ENCODE peak calls at places on chromosomes 12 and 14, in ten cellular contexts. V is mesenchymal stem cell, I is astrocyte of the cerebellum, G is stomach, P is cardiac fibroblast, J is Caco-2, Z is PC-3, C is left lung, W is fibroblast of mammary gland, Y is colonic mucosa. K is an unnamed sample.

GRCh38 chr12:71552728-71553501 is 110.7 kb downstream of the ZFC3H1 start:
- DNase-seq in P (no peak), Z (no peak), G (no peak), C (no peak), V (no peak), J (no peak), W (no peak), I (no peak), Y (no peak), K (no peak)

GRCh38 chr12:65818454-65819382 is 5.6 kb upstream of the HMGA2 start:
- DNase-seq in P (no peak), V (no peak), J (no peak), Y (no peak), I (no peak), W (no peak), Z (peak), C (no peak), G (no peak), K (no peak)

GRCh38 chr14:99191663-99192621 is 80.1 kb downstream of the BCL11B start:
- DNase-seq in V (no peak), I (peak), P (peak), Z (peak), W (peak), G (peak), C (peak), J (no peak), Y (peak), K (peak)

GRCh38 chr12:21972055-21972454 is 30.8 kb upstream of the ABCC9 start:
- DNase-seq in P (no peak), V (no peak), W (no peak), C (no peak), G (no peak), Z (no peak), I (no peak), Y (no peak), J (no peak), K (no peak)

GRCh38 chr12:41254546-41254945 is 66.4 kb downstream of the PDZRN4 start:
- DNase-seq in C (no peak), G (no peak), J (no peak), Z (no peak), Y (no peak), I (no peak), V (peak), W (peak), P (no peak), K (no peak)

GRCh38 chr12:49201595-49202295 is 12.9 kb upstream of the TUBA1A start:
- DNase-seq in W (peak), V (peak), P (peak), I (no peak), Z (peak), C (no peak), J (no peak), G (no peak), Y (no peak), K (peak)

GRCh38 chr12:2413999-2414792 is 361.4 kb downstream of the CACNA1C start:
- DNase-seq in Y (no peak), C (no peak), I (no peak), W (no peak), V (no peak), G (no peak), Z (no peak), J (no peak), P (no peak), K (no peak)

GRCh38 chr12:95615735-95616134 is 64.5 kb upstream of the USP44 start:
- DNase-seq in G (no peak), I (no peak), W (no peak), Y (no peak), V (no peak), J (no peak), Z (peak), P (peak), C (no peak), K (no peak)

GRCh38 chr12:124917135-124917840 is 2.8 kb upstream of the UBC start:
- DNase-seq in G (peak), Z (peak), C (peak), J (peak), V (peak), W (peak), Y (peak), I (peak), P (peak), K (peak)

GRCh38 chr12:57771873-57772428 is at the start of gene METTL1:
- DNase-seq in I (peak), P (peak), C (peak), W (peak), G (peak), Y (peak), V (peak), J (peak), Z (peak), K (peak)

GRCh38 chr12:24851816-24852337 is 97.0 kb downstream of the BCAT1 start:
- DNase-seq in Z (no peak), W (no peak), C (no peak), P (no peak), I (no peak), Y (no peak), V (no peak), J (no peak), G (no peak), K (no peak)

GRCh38 chr14:87066221-87066817 is 926.7 kb downstream of the GALC start:
- DNase-seq in V (peak), Z (peak), W (peak), J (peak), G (no peak), I (no peak), P (peak), Y (no peak), C (no peak), K (no peak)

GRCh38 chr14:78904094-78904493 is 733.9 kb downstream of the NRXN3 start:
- DNase-seq in C (no peak), V (no peak), Z (peak), W (no peak), P (no peak), J (no peak), I (no peak), Y (no peak), G (no peak), K (no peak)

GRCh38 chr12:74370608-74371216 is 166.9 kb upstream of the ATXN7L3B start:
- DNase-seq in V (peak), Z (no peak), G (no peak), W (no peak), J (no peak), Y (no peak), P (no peak), C (no peak), I (no peak), K (no peak)

GRCh38 chr12:62192486-62193250 is 67.5 kb upstream of the USP15 start:
- DNase-seq in Z (peak), W (peak), P (peak), I (peak), V (peak), G (peak), J (peak), Y (peak), C (no peak), K (peak)

GRCh38 chr12:24226745-24227350 is 277.4 kb upstream of the SOX5 start:
- DNase-seq in J (peak), C (no peak), I (peak), G (no peak), P (peak), Y (no peak), V (peak), W (peak), Z (peak), K (no peak)

GRCh38 chr12:113443030-113443539 is 20.9 kb downstream of the SDSL start:
- DNase-seq in Z (no peak), G (no peak), I (no peak), P (no peak), Y (no peak), W (no peak), C (no peak), J (no peak), V (no peak), K (no peak)

GRCh38 chr14:31106768-31107167 is 80.6 kb upstream of the STRN3 start:
- DNase-seq in P (no peak), V (no peak), Y (no peak), W (peak), Z (peak), G (no peak), I (no peak), C (no peak), J (no peak), K (no peak)

GRCh38 chr12:103780093-103780440 is 61.0 kb downstream of the NT5DC3 start:
- DNase-seq in V (peak), G (no peak), Z (no peak), C (no peak), I (no peak), J (no peak), P (peak), Y (no peak), W (peak), K (no peak)

GRCh38 chr12:88207921-88208640 is 66.0 kb downstream of the TMTC3 start:
- DNase-seq in W (peak), P (peak), C (no peak), J (no peak), Y (no peak), G (no peak), V (peak), Z (no peak), I (no peak), K (no peak)

GRCh38 chr12:121490401-121491257 is 90.2 kb downstream of the KDM2B start:
- DNase-seq in J (no peak), W (no peak), Z (no peak), I (no peak), V (no peak), C (no peak), Y (no peak), G (no peak), P (no peak), K (no peak)

GRCh38 chr14:60650382-60650961 is 1.2 kb upstream of the SIX1 start:
- DNase-seq in W (peak), Z (peak), G (no peak), Y (no peak), P (no peak), C (no peak), J (peak), V (no peak), I (no peak), K (no peak)

GRCh38 chr14:79299162-79299561 is 912.1 kb downstream of the DIO2 start:
- DNase-seq in I (no peak), Y (no peak), J (peak), V (no peak), G (no peak), W (no peak), C (no peak), Z (no peak), P (no peak), K (no peak)

GRCh38 chr12:120960657-120961056 is 17.7 kb upstream of the HNF1A start:
- DNase-seq in V (no peak), I (no peak), J (no peak), C (no peak), G (no peak), W (no peak), P (no peak), Z (no peak), Y (no peak), K (peak)

GRCh38 chr12:98653866-98654493 is 8.9 kb downstream of the APAF1 start:
- DNase-seq in I (peak), V (peak), J (peak), Z (peak), G (no peak), Y (no peak), W (peak), C (no peak), P (peak), K (peak)

GRCh38 chr12:62268956-62269355 is 8.8 kb downstream of the USP15 start:
- DNase-seq in J (no peak), V (peak), I (no peak), Y (no peak), Z (peak), P (peak), G (no peak), W (peak), C (no peak), K (no peak)

GRCh38 chr14:94123868-94124267 is 5.5 kb downstream of the IFI27L2 start:
- DNase-seq in Z (no peak), P (no peak), J (no peak), I (no peak), W (no peak), V (no peak), Y (peak), C (no peak), G (peak), K (no peak)

GRCh38 chr12:132084681-132085635 is 59.2 kb downstream of the DDX51 start:
- DNase-seq in Z (peak), W (peak), I (peak), C (peak), V (peak), J (peak), P (peak), G (peak), Y (peak), K (peak)

GRCh38 chr12:48677782-48678181 is 4.3 kb downstream of the KANSL2 start:
- DNase-seq in W (peak), I (no peak), C (no peak), V (peak), P (no peak), G (no peak), Y (no peak), Z (no peak), J (no peak), K (no peak)

GRCh38 chr12:47364251-47364650 is 284.5 kb upstream of the AMIGO2 start:
- DNase-seq in P (no peak), W (no peak), C (no peak), J (no peak), Y (no peak), G (no peak), Z (no peak), I (no peak), V (no peak), K (no peak)

GRCh38 chr12:123741937-123742572 is 20.0 kb upstream of the DNAH10 start:
- DNase-seq in W (no peak), C (no peak), Y (no peak), G (no peak), J (no peak), I (no peak), Z (no peak), V (no peak), P (no peak), K (no peak)

GRCh38 chr12:76426160-76426559 is 77.9 kb upstream of the BBS10 start:
- DNase-seq in V (no peak), C (no peak), I (no peak), J (no peak), G (no peak), Z (no peak), W (no peak), P (no peak), Y (no peak), K (no peak)

GRCh38 chr14:93729993-93730392 is 58.3 kb downstream of the PRIMA1 start:
- DNase-seq in G (no peak), V (no peak), C (no peak), Z (peak), I (no peak), J (no peak), P (no peak), Y (no peak), W (peak), K (no peak)

GRCh38 chr14:104968153-104968527 is 10.0 kb downstream of the AHNAK2 start:
- DNase-seq in V (peak), I (peak), Z (peak), Y (peak), C (peak), J (no peak), W (peak), G (peak), P (peak), K (no peak)

GRCh38 chr14:40213701-40214100 is 781.5 kb upstream of the FBXO33 start:
- DNase-seq in Z (peak), G (no peak), Y (no peak), J (peak), I (no peak), W (no peak), P (no peak), C (no peak), V (no peak), K (no peak)

GRCh38 chr12:57983150-57983857 is 41.9 kb downstream of the ATP23 start:
- DNase-seq in P (peak), C (no peak), Y (peak), J (peak), I (peak), Z (peak), V (peak), W (peak), G (no peak), K (peak)

GRCh38 chr12:58608711-58609110 is 311.6 kb downstream of the LRIG3 start:
- DNase-seq in Y (no peak), V (peak), P (no peak), J (no peak), I (peak), G (no peak), Z (no peak), W (no peak), C (no peak), K (no peak)

GRCh38 chr14:91889477-91890211 is 22.3 kb upstream of the TC2N start:
- DNase-seq in G (peak), Y (no peak), P (no peak), I (no peak), V (no peak), C (no peak), J (no peak), Z (no peak), W (no peak), K (peak)

DNA sequence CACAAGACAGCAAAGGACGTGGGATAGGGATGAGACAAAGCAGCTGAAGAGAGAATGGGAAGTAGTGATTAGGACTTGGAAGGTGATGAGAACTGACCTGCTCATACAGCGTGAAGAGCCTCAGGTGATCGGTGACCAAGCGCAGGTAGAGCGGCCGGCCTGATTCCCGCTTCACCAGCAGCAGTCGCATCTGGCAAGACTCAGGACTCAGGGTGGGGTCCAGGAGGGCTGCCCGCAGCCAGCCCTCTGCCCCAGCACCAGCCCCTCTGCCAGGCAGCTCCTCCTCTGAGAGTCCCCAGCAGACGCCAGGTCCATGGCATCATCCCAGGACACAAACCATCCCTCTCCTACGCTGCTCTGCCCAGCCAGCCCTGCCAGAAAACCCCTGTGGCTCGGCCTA is 30.8 kb downstream of the TEP1 start:
- DNase-seq in I (no peak), G (no peak), Y (no peak), W (no peak), C (no peak), V (no peak), J (no peak), P (no peak), Z (no peak), K (no peak)
- H3K4me3 ChIP-seq in I (no peak), G (no peak), Y (no peak), W (no peak), C (no peak), V (no peak), J (no peak), P (no peak), Z (no peak), K (no peak)

DNA sequence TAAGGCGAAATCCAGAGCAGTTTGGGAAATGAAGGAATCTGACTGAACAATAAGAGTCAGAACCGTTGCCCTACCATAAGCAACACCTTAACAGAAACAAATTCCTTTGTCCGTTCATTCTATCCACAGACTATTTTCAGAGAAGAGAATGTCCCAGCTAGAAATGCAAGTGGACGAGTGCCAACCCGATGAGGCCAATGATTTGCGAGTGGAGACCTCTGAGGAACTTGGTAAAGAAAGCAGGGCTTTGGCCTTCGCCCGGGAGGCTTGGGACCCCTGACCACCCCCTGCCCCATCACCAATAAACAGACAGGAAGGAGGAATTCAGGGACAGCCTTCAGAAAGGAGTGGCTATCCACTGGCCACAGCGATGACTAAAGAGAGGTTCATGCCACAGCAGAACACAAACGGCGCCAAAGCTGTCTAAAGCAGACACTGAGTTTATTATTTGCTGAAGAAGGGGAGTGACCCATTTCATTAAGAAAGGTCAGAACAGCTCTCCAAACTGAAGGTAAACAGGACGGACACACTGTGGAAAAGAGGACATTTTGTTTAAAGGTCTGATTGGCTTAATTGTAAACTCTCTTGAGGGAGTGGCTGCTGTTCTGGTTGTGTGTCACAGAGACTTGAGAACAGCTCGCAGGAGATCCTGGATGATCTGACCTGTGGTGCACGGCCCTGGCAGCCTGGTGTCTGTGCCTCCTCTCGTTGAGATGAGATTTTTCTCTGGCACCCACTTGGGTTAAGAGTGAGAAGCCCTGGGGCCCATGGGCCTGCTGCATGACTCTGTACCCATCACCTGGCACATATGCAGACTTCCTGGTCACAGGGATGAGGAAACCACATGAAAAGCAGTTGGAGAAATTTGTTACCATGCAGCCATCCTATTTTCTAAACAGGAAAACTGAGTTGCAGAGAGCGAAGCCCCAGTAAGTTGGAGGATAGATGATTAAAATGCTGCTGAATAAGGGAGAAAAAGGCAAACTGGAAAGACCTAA is 142.0 kb upstream of the PZP start:
- DNase-seq in Z (peak), I (no peak), Y (no peak), V (peak), W (no peak), P (no peak), J (no peak), C (no peak), G (no peak), K (no peak)
- H3K4me3 ChIP-seq in Z (no peak), I (no peak), Y (no peak), V (no peak), W (no peak), P (no peak), J (no peak), C (no peak), G (no peak), K (no peak)

DNA sequence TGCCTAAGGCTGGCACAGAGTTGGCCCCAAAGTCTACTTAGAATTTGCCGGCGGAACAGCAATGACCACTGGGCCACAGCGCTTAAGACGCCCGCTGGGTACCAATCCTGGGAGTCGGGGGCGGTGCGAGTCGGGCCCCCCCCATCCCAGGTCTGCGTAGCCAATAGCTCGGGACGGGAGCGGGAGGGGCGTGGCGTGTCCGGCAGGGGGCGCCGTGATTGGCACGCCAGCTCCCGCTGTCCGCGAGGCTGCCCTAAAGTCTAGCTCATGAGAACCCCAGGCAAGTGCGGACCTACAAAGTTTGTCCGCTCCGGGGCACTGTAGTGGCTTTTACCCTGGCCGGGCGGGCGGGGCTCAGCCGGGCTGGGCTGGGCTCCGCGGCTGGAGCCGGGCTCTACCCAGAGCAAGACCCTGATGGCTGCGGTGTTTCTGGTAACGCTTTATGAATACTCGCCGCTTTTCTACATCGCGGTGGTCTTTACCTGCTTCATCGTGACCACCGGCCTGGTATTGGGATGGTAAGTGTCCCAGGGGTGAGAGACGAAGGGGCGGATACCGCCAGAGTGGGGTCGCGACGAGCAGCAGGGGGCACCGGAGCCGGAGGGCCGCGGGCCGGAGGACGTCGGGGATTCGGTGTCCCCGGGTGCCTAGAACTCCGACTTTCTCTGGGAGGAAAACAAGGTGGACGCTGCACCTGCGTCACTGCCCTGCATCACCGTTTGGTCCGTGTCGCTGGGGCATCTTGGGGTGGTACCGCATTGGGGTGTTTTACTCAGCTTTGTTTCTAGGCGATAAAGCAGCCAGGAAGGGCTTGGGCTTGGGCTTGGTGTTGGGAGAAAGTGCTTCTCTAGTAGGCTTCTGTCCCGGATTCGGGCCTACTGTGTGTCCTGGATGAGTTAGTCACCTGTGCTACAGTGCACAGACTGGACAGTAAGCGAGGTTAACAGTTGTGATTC is at the start of gene CGRRF1:
- DNase-seq in W (peak), Y (peak), G (peak), V (peak), C (peak), P (peak), I (peak), J (peak), Z (peak), K (peak)
- H3K4me3 ChIP-seq in W (peak), Y (peak), G (peak), V (peak), C (peak), P (peak), I (peak), J (peak), Z (peak), K (peak)

GRCh38 chr14:71290960-71291466 is 383.8 kb downstream of the PCNX1 start:
- DNase-seq in Z (peak), C (no peak), J (no peak), V (peak), Y (peak), W (peak), G (no peak), I (peak), P (peak), K (no peak)
- H3K4me3 ChIP-seq in Z (no peak), C (no peak), J (no peak), V (no peak), Y (no peak), W (no peak), G (no peak), I (no peak), P (no peak), K (no peak)